ENCODE peak calls at places on chromosomes 6 and 20, in four cellular contexts. L is H1, J is HepG2, G is GM12878. R is an unnamed sample.

GRCh38 chr6:17418281-17419188 is 25.1 kb downstream of the CAP2 start:
- DNase-seq in L (no peak), J (no peak), G (no peak), R (no peak)

GRCh38 chr6:111952821-111953535 is 79.7 kb upstream of the FYN start:
- DNase-seq in L (no peak), J (no peak), G (no peak), R (no peak)

GRCh38 chr6:170523256-170524187 is 29.6 kb downstream of the PSMB1 start:
- DNase-seq in L (no peak), J (no peak), G (no peak), R (no peak)

GRCh38 chr6:12422848-12423247 is 132.7 kb downstream of the EDN1 start:
- DNase-seq in L (no peak), J (no peak), G (no peak), R (no peak)

GRCh38 chr6:90406142-90406794 is 109.6 kb upstream of the BACH2 start:
- DNase-seq in L (no peak), J (peak; percentile 35), G (no peak), R (no peak)

GRCh38 chr20:4067600-4068261 is 52.4 kb upstream of the RNF24 start:
- DNase-seq in L (no peak), J (no peak), G (no peak), R (no peak)

GRCh38 chr20:13756551-13756950 is 28.2 kb downstream of the ESF1 start:
- DNase-seq in L (no peak), J (no peak), G (no peak), R (no peak)

GRCh38 chr6:142853244-142854180 is 91.5 kb downstream of the HIVEP2 start:
- DNase-seq in L (no peak), J (no peak), G (no peak), R (no peak)

GRCh38 chr6:42136508-42137191 is 5.8 kb downstream of the C6orf132 start:
- DNase-seq in L (peak; percentile 86), J (peak; percentile 61), G (peak; percentile 11), R (peak; percentile 84)

GRCh38 chr20:44702776-44703175 is 12.4 kb upstream of the CCN5 start:
- DNase-seq in L (no peak), J (no peak), G (no peak), R (no peak)

GRCh38 chr6:140586426-140587061 is 1212.1 kb upstream of the CITED2 start:
- DNase-seq in L (no peak), J (no peak), G (peak; percentile 60), R (no peak)

GRCh38 chr6:33707771-33708170 is 3.7 kb downstream of the UQCC2 start:
- DNase-seq in L (no peak), J (no peak), G (no peak), R (no peak)

GRCh38 chr20:22807646-22808045 is 223.3 kb upstream of the FOXA2 start:
- DNase-seq in L (no peak), J (no peak), G (no peak), R (peak; percentile 8)

GRCh38 chr20:11581271-11581670 is 336.4 kb upstream of the BTBD3 start:
- DNase-seq in L (no peak), J (peak; percentile 6), G (no peak), R (no peak)

GRCh38 chr6:7249946-7250643 is 62.9 kb downstream of the SSR1 start:
- DNase-seq in L (no peak), J (no peak), G (no peak), R (no peak)

GRCh38 chr20:24165336-24166126 is 177.0 kb upstream of the GGTLC1 start:
- DNase-seq in L (no peak), J (no peak), G (no peak), R (no peak)

GRCh38 chr6:155154158-155154830 is 109.5 kb upstream of the CLDN20 start:
- DNase-seq in L (no peak), J (peak; percentile 30), G (no peak), R (peak; percentile 84)

GRCh38 chr20:57260959-57261357 is 5.5 kb downstream of the BMP7 start:
- DNase-seq in L (no peak), J (no peak), G (no peak), R (no peak)

GRCh38 chr20:4925842-4926530 is 75.3 kb downstream of the SLC23A2 start:
- DNase-seq in L (no peak), J (no peak), G (no peak), R (no peak)

GRCh38 chr6:105896052-105896820 is 189.9 kb upstream of the PRDM1 start:
- DNase-seq in L (no peak), J (peak; percentile 34), G (no peak), R (no peak)

GRCh38 chr6:129644567-129645015 is 65.4 kb downstream of the ARHGAP18 start:
- DNase-seq in L (no peak), J (peak; percentile 85), G (no peak), R (no peak)

GRCh38 chr20:21508230-21509078 is 5.4 kb downstream of the NKX2-2 start:
- DNase-seq in L (no peak), J (no peak), G (no peak), R (peak; percentile 20)

GRCh38 chr6:139473239-139473701 is 98.8 kb upstream of the CITED2 start:
- DNase-seq in L (no peak), J (no peak), G (no peak), R (no peak)

GRCh38 chr6:52426667-52427066 is 6.5 kb downstream of the EFHC1 start:
- DNase-seq in L (no peak), J (peak; percentile 44), G (no peak), R (no peak)

GRCh38 chr6:147035891-147036290 is 168.3 kb upstream of the STXBP5 start:
- DNase-seq in L (no peak), J (no peak), G (no peak), R (no peak)

GRCh38 chr6:1993049-1993448 is 252.4 kb downstream of the GMDS start:
- DNase-seq in L (no peak), J (no peak), G (no peak), R (no peak)

GRCh38 chr6:1059596-1059995 is 252.3 kb upstream of the FOXQ1 start:
- DNase-seq in L (no peak), J (no peak), G (no peak), R (no peak)

GRCh38 chr6:129575378-129576118 is 134.4 kb downstream of the ARHGAP18 start:
- DNase-seq in L (no peak), J (peak; percentile 42), G (no peak), R (peak; percentile 9)

GRCh38 chr20:44962483-44962882 is 2.3 kb upstream of the TOMM34 start:
- DNase-seq in L (no peak), J (no peak), G (no peak), R (no peak)

GRCh38 chr6:116327803-116328527 is 42.8 kb upstream of the DSE start:
- DNase-seq in L (no peak), J (no peak), G (no peak), R (no peak)

GRCh38 chr6:157229219-157229607 is 94.1 kb downstream of the TMEM242 start:
- DNase-seq in L (no peak), J (no peak), G (no peak), R (peak; percentile 60)

GRCh38 chr20:991850-992249 is 10.3 kb downstream of the RSPO4 start:
- DNase-seq in L (no peak), J (no peak), G (no peak), R (peak; percentile 44)

GRCh38 chr20:10115021-10115420 is 80.2 kb downstream of the ANKEF1 start:
- DNase-seq in L (no peak), J (no peak), G (no peak), R (no peak)

GRCh38 chr6:43715056-43715788 is 27.6 kb upstream of the MRPS18A start:
- DNase-seq in L (no peak), J (no peak), G (peak; percentile 87), R (no peak)
- TF ChIP-seq TCF12 in L (no peak), J (no peak), G (peak; percentile 99), R (no peak)

GRCh38 chr6:137736048-137736846 is 130.8 kb upstream of the TNFAIP3 start:
- DNase-seq in L (no peak), J (no peak), G (no peak), R (no peak)
- TF ChIP-seq TCF12 in L (no peak), J (no peak), G (peak; percentile 88), R (no peak)

DNA sequence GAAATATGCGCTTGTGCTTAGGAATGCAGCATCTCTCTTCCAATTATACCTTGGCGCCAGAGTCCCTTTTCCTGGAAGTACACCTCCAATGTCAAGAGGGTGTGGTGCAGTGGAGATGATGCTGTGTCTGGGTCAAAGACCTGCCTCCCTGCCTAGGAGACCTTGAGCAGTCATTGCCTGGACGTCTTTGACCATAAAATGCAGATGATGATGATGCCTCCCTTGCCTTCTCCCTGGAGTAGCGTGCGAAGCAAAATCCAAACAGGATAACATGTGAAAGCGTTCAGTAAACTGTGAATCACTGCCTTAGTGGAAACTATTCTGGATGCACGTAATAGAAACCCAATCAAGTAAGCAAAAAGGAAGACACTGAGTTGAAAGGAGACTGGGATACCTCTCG is 97.4 kb upstream of the ARMC2 start:
- DNase-seq in L (no peak), J (no peak), G (no peak), R (no peak)
- TF ChIP-seq TCF12 in L (no peak), J (no peak), G (no peak), R (no peak)

DNA sequence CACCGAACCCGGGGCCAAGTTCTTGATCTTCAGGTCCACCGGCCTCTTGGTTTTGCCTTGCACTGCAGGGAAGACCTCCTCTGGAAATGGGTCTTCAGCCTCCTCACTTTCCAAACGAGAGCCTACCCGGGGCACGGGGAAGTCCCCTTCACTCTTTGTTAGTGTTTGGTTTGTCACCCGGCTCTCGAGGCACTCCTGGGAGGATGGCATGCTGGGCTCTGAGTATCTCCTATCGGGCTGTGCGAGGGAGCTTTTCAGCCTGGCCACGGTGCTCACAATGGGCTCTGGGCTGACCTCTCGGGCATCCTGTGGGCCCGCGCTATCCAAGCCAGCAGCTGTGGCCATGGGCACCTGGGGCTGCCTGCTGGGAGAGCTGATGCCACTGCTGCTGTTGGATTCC is 8.1 kb downstream of the TAGAP start:
- DNase-seq in L (no peak), J (no peak), G (no peak), R (no peak)
- TF ChIP-seq TCF12 in L (no peak), J (no peak), G (no peak), R (no peak)

GRCh38 chr20:35133006-35133405 is 14.1 kb downstream of the EDEM2 start:
- DNase-seq in L (no peak), J (no peak), G (no peak), R (no peak)
- TF ChIP-seq TCF12 in L (no peak), J (no peak), G (no peak), R (no peak)

GRCh38 chr6:98843274-98844243 is 9.2 kb downstream of the POU3F2 start:
- DNase-seq in L (no peak), J (no peak), G (no peak), R (no peak)
- TF ChIP-seq TCF12 in L (no peak), J (no peak), G (no peak), R (no peak)

R was measured in SK-N-SH.